ENCODE peak calls at places on chromosome X, in ten cellular contexts. K, L, S, J, T, Q, N, I, E and F are unnamed samples.

GRCh38 chrX:137945470-137945869 is 379.5 kb downstream of the ZIC3 start:
- DNase-seq in K (no peak), L (no peak), S (no peak), J (no peak), T (no peak), Q (no peak), N (no peak), I (no peak), E (no peak), F (no peak)

GRCh38 chrX:24100713-24101112 is 46.0 kb downstream of the EIF2S3 start:
- DNase-seq in K (no peak), L (peak; percentile 63), S (no peak), J (no peak), T (no peak), Q (no peak), N (no peak), I (no peak), E (peak; percentile 72), F (no peak)

GRCh38 chrX:71636438-71637252 is 18.3 kb upstream of the CXCR3 start:
- DNase-seq in K (no peak), L (no peak), S (no peak), J (peak; percentile 15), T (no peak), Q (no peak), N (peak; percentile 27), I (peak; percentile 9), E (no peak), F (no peak)

GRCh38 chrX:26649534-26649933 is 433.6 kb downstream of the MAGEB5 start:
- DNase-seq in K (no peak), L (peak; percentile 23), S (no peak), J (no peak), T (no peak), Q (no peak), N (peak; percentile 2), I (no peak), E (peak; percentile 27), F (no peak)

GRCh38 chrX:112654871-112655270 is 24.9 kb downstream of the LHFPL1 start:
- DNase-seq in K (no peak), L (peak; percentile 40), S (no peak), J (no peak), T (no peak), Q (no peak), N (no peak), I (no peak), E (peak; percentile 75), F (no peak)

GRCh38 chrX:51837926-51838325 is 55.5 kb upstream of the MAGED1 start:
- DNase-seq in K (peak; percentile 66), L (peak; percentile 26), S (no peak), J (peak; percentile 82), T (no peak), Q (peak; percentile 37), N (no peak), I (peak; percentile 10), E (peak; percentile 52), F (peak; percentile 59)

GRCh38 chrX:128816919-128817318 is 706.4 kb downstream of the SMARCA1 start:
- DNase-seq in K (no peak), L (no peak), S (no peak), J (no peak), T (no peak), Q (no peak), N (no peak), I (no peak), E (no peak), F (no peak)

GRCh38 chrX:55111578-55112254 is 22.9 kb downstream of the PAGE2 start:
- DNase-seq in K (no peak), L (no peak), S (no peak), J (no peak), T (no peak), Q (no peak), N (no peak), I (no peak), E (no peak), F (no peak)

GRCh38 chrX:19137064-19137463 is 14.8 kb upstream of the ADGRG2 start:
- DNase-seq in K (no peak), L (no peak), S (no peak), J (no peak), T (no peak), Q (no peak), N (no peak), I (no peak), E (no peak), F (no peak)

GRCh38 chrX:23919706-23920320 is 12.0 kb downstream of the CXorf58 start:
- DNase-seq in K (no peak), L (no peak), S (no peak), J (no peak), T (no peak), Q (no peak), N (no peak), I (no peak), E (no peak), F (no peak)

GRCh38 chrX:74133156-74133796 is 170.7 kb upstream of the ZCCHC13 start:
- DNase-seq in K (peak; percentile 32), L (peak; percentile 60), S (no peak), J (no peak), T (no peak), Q (no peak), N (peak; percentile 14), I (peak; percentile 0), E (peak; percentile 80), F (no peak)

GRCh38 chrX:134753185-134754008 is 95.1 kb upstream of the PLAC1 start:
- DNase-seq in K (no peak), L (peak; percentile 16), S (no peak), J (no peak), T (no peak), Q (no peak), N (no peak), I (no peak), E (peak; percentile 65), F (no peak)

GRCh38 chrX:133350751-133351150 is 64.5 kb downstream of the GPC4 start:
- DNase-seq in K (no peak), L (no peak), S (no peak), J (peak; percentile 74), T (no peak), Q (peak; percentile 22), N (no peak), I (no peak), E (no peak), F (no peak)

GRCh38 chrX:67724359-67725110 is 180.7 kb downstream of the AR start:
- DNase-seq in K (no peak), L (no peak), S (no peak), J (no peak), T (no peak), Q (no peak), N (no peak), I (no peak), E (no peak), F (no peak)

GRCh38 chrX:11558972-11559371 is 106.7 kb downstream of the ARHGAP6 start:
- DNase-seq in K (no peak), L (no peak), S (no peak), J (no peak), T (peak; percentile 0), Q (no peak), N (peak; percentile 39), I (no peak), E (no peak), F (no peak)

GRCh38 chrX:155056877-155057792 is 13.8 kb downstream of the CMC4 start:
- DNase-seq in K (no peak), L (peak; percentile 45), S (peak; percentile 62), J (peak; percentile 71), T (peak; percentile 27), Q (no peak), N (peak; percentile 46), I (no peak), E (peak; percentile 70), F (peak; percentile 54)

GRCh38 chrX:74535633-74536141 is 78.7 kb downstream of the RLIM start:
- DNase-seq in K (no peak), L (peak; percentile 27), S (peak; percentile 78), J (peak; percentile 77), T (no peak), Q (no peak), N (peak; percentile 20), I (peak; percentile 37), E (peak; percentile 66), F (peak; percentile 51)

GRCh38 chrX:71533850-71534515 is 1.1 kb downstream of the OGT start:
- DNase-seq in K (no peak), L (peak; percentile 45), S (peak; percentile 45), J (peak; percentile 66), T (peak; percentile 26), Q (no peak), N (peak; percentile 8), I (peak; percentile 32), E (peak; percentile 32), F (no peak)

GRCh38 chrX:109782994-109783711 is 50.1 kb upstream of the ACSL4 start:
- DNase-seq in K (no peak), L (no peak), S (no peak), J (no peak), T (no peak), Q (no peak), N (no peak), I (no peak), E (peak; percentile 45), F (no peak)

GRCh38 chrX:131288738-131289511 is at the start of gene IGSF1:
- DNase-seq in K (no peak), L (peak; percentile 4), S (no peak), J (no peak), T (no peak), Q (peak; percentile 53), N (no peak), I (no peak), E (no peak), F (no peak)

GRCh38 chrX:27555514-27555913 is 34.6 kb upstream of the DCAF8L2 start:
- DNase-seq in K (peak; percentile 6), L (no peak), S (no peak), J (no peak), T (no peak), Q (no peak), N (no peak), I (no peak), E (peak; percentile 40), F (no peak)

GRCh38 chrX:37603938-37604409 is 32.5 kb downstream of the LANCL3 start:
- DNase-seq in K (no peak), L (no peak), S (no peak), J (no peak), T (no peak), Q (no peak), N (no peak), I (no peak), E (no peak), F (no peak)

GRCh38 chrX:104668550-104668949 is 102.6 kb downstream of the IL1RAPL2 start:
- DNase-seq in K (peak; percentile 2), L (no peak), S (no peak), J (no peak), T (no peak), Q (no peak), N (no peak), I (no peak), E (peak; percentile 1), F (no peak)

GRCh38 chrX:68443155-68443868 is 10.0 kb upstream of the OPHN1 start:
- DNase-seq in K (no peak), L (peak; percentile 64), S (no peak), J (no peak), T (no peak), Q (no peak), N (no peak), I (no peak), E (peak; percentile 15), F (peak; percentile 45)

GRCh38 chrX:1582686-1583437 is 8.5 kb upstream of the AKAP17A start:
- DNase-seq in K (no peak), L (peak; percentile 67), S (peak; percentile 23), J (no peak), T (peak; percentile 46), Q (no peak), N (peak; percentile 16), I (no peak), E (no peak), F (no peak)

GRCh38 chrX:118128724-118129123 is 12.1 kb upstream of the KLHL13 start:
- DNase-seq in K (no peak), L (no peak), S (no peak), J (no peak), T (no peak), Q (no peak), N (no peak), I (no peak), E (no peak), F (no peak)

GRCh38 chrX:8349816-8350544 is 114.7 kb upstream of the VCX3B start:
- DNase-seq in K (no peak), L (no peak), S (no peak), J (no peak), T (no peak), Q (no peak), N (no peak), I (no peak), E (no peak), F (no peak)

GRCh38 chrX:154734101-154734781 is 16.6 kb downstream of the GAB3 start:
- DNase-seq in K (no peak), L (peak; percentile 80), S (no peak), J (no peak), T (peak; percentile 12), Q (no peak), N (no peak), I (no peak), E (peak; percentile 91), F (peak; percentile 40)